ENCODE peak calls at places on chromosomes 1 and 21, in six cellular contexts. F is activated gamma-delta T cell treated with Interleukin-2 at 50 U/mL for 16 hours, Z is putamen, P is stomach, U is endothelial cell of umbilical vein, O is T-helper 17 cell. E is an unnamed sample.

GRCh38 chr21:26140185-26140584 is 30.4 kb downstream of the APP start:
- DNase-seq in F (no peak), Z (no peak), P (peak), U (peak), O (no peak), E (no peak)

GRCh38 chr1:243917177-243917862 is 67.3 kb upstream of the AKT3 start:
- DNase-seq in F (no peak), Z (peak), P (no peak), U (peak), O (no peak), E (peak)

GRCh38 chr21:27423073-27423472 is 456.2 kb upstream of the ADAMTS5 start:
- DNase-seq in F (no peak), Z (no peak), P (peak), U (no peak), O (no peak), E (no peak)

GRCh38 chr1:21260405-21261129 is 29.7 kb downstream of the ECE1 start:
- DNase-seq in F (no peak), Z (no peak), P (no peak), U (peak), O (no peak), E (no peak)

GRCh38 chr1:45566722-45567121 is 16.1 kb downstream of the AKR1A1 start:
- DNase-seq in F (no peak), Z (no peak), P (no peak), U (no peak), O (no peak), E (no peak)

GRCh38 chr1:169236880-169237279 is 130.4 kb downstream of the ATP1B1 start:
- DNase-seq in F (no peak), Z (no peak), P (no peak), U (no peak), O (no peak), E (no peak)

GRCh38 chr1:41862411-41863221 is 56.1 kb downstream of the HIVEP3 start:
- DNase-seq in F (no peak), Z (peak), P (no peak), U (peak), O (no peak), E (no peak)

GRCh38 chr1:234851450-234852438 is 241.8 kb upstream of the IRF2BP2 start:
- DNase-seq in F (no peak), Z (no peak), P (no peak), U (peak), O (no peak), E (peak)

GRCh38 chr1:203304919-203305808 is at the start of gene BTG2:
- DNase-seq in F (peak), Z (peak), P (peak), U (peak), O (peak), E (peak)

GRCh38 chr1:229596961-229597699 is 28.8 kb downstream of the TAF5L start:
- DNase-seq in F (no peak), Z (no peak), P (no peak), U (no peak), O (no peak), E (no peak)

GRCh38 chr1:11714831-11715574 is 20.9 kb upstream of the AGTRAP start:
- DNase-seq in F (no peak), Z (no peak), P (no peak), U (no peak), O (no peak), E (no peak)

GRCh38 chr21:38787461-38788274 is 18.1 kb upstream of the ETS2 start:
- DNase-seq in F (no peak), Z (no peak), P (peak), U (no peak), O (no peak), E (no peak)

GRCh38 chr1:223670458-223671159 is 5.1 kb upstream of the CAPN8 start:
- DNase-seq in F (no peak), Z (no peak), P (peak), U (peak), O (no peak), E (no peak)

GRCh38 chr1:163191301-163191700 is 11.4 kb downstream of the RGS5 start:
- DNase-seq in F (no peak), Z (no peak), P (no peak), U (no peak), O (no peak), E (no peak)

GRCh38 chr1:203127672-203128611 is at the start of gene ADORA1:
- DNase-seq in F (no peak), Z (peak), P (peak), U (no peak), O (no peak), E (peak)

GRCh38 chr1:23394664-23395063 is 25.0 kb upstream of the ZNF436 start:
- DNase-seq in F (no peak), Z (no peak), P (peak), U (no peak), O (no peak), E (no peak)

GRCh38 chr1:206540044-206540758 is 32.9 kb downstream of the RASSF5 start:
- DNase-seq in F (no peak), Z (peak), P (peak), U (no peak), O (no peak), E (no peak)

GRCh38 chr1:80250573-80251168 is 1244.1 kb upstream of the ADGRL4 start:
- DNase-seq in F (no peak), Z (no peak), P (no peak), U (no peak), O (no peak), E (no peak)

GRCh38 chr1:70204578-70204977 is 801 bp downstream of the LRRC40 start:
- DNase-seq in F (no peak), Z (no peak), P (no peak), U (peak), O (no peak), E (no peak)

GRCh38 chr21:29232601-29233541 is 65.9 kb upstream of the BACH1 start:
- DNase-seq in F (no peak), Z (no peak), P (no peak), U (peak), O (no peak), E (no peak)

GRCh38 chr1:243713470-243714186 is 136.4 kb downstream of the AKT3 start:
- DNase-seq in F (no peak), Z (peak), P (no peak), U (no peak), O (no peak), E (peak)

GRCh38 chr21:46112731-46113215 is 14.9 kb downstream of the COL6A2 start:
- DNase-seq in F (peak), Z (no peak), P (peak), U (no peak), O (no peak), E (no peak)

GRCh38 chr1:19055001-19055400 is 98.5 kb upstream of the IFFO2 start:
- DNase-seq in F (no peak), Z (no peak), P (no peak), U (no peak), O (no peak), E (no peak)

GRCh38 chr1:158035976-158036583 is 42.6 kb downstream of the KIRREL1 start:
- DNase-seq in F (no peak), Z (no peak), P (no peak), U (peak), O (no peak), E (no peak)

GRCh38 chr1:196650403-196650802 is 1.4 kb upstream of the CFH start:
- DNase-seq in F (no peak), Z (no peak), P (no peak), U (no peak), O (no peak), E (no peak)

GRCh38 chr1:10065760-10066159 is 33.0 kb downstream of the UBE4B start:
- DNase-seq in F (no peak), Z (no peak), P (no peak), U (no peak), O (no peak), E (no peak)

GRCh38 chr1:200028586-200029034 is 1.1 kb downstream of the NR5A2 start:
- DNase-seq in F (no peak), Z (no peak), P (no peak), U (peak), O (no peak), E (no peak)

GRCh38 chr1:17409391-17409811 is 30.1 kb downstream of the RCC2 start:
- DNase-seq in F (no peak), Z (no peak), P (peak), U (no peak), O (no peak), E (no peak)

GRCh38 chr21:45496968-45497845 is 45.0 kb downstream of the SLC19A1 start:
- DNase-seq in F (no peak), Z (no peak), P (no peak), U (no peak), O (no peak), E (no peak)

GRCh38 chr1:201450721-201451291 is 18.2 kb downstream of the PHLDA3 start:
- DNase-seq in F (no peak), Z (peak), P (no peak), U (peak), O (no peak), E (peak)

GRCh38 chr1:167776151-167776550 is 54.4 kb downstream of the MPZL1 start:
- DNase-seq in F (no peak), Z (no peak), P (no peak), U (no peak), O (no peak), E (no peak)

GRCh38 chr1:44740179-44740617 is 561 bp downstream of the KIF2C start:
- DNase-seq in F (no peak), Z (no peak), P (no peak), U (no peak), O (no peak), E (no peak)

GRCh38 chr1:152884085-152884484 is 6.0 kb downstream of the SMCP start:
- DNase-seq in F (no peak), Z (no peak), P (no peak), U (no peak), O (no peak), E (no peak)

GRCh38 chr1:67690411-67690810 is 5.4 kb downstream of the GADD45A start:
- DNase-seq in F (no peak), Z (no peak), P (no peak), U (no peak), O (no peak), E (no peak)

GRCh38 chr1:150168960-150169565 is 19.3 kb downstream of the PLEKHO1 start:
- DNase-seq in F (peak), Z (no peak), P (peak), U (peak), O (peak), E (peak)

GRCh38 chr1:47755368-47755990 is 241.7 kb downstream of the TRABD2B start:
- DNase-seq in F (peak), Z (no peak), P (peak), U (no peak), O (peak), E (no peak)

GRCh38 chr1:225848044-225848955 is 33.9 kb downstream of the TMEM63A start:
- DNase-seq in F (peak), Z (peak), P (no peak), U (no peak), O (no peak), E (peak)

GRCh38 chr1:206141996-206142395 is 24.8 kb upstream of the AVPR1B start:
- DNase-seq in F (no peak), Z (no peak), P (no peak), U (no peak), O (no peak), E (no peak)

GRCh38 chr1:180916771-180917170 is 4.1 kb downstream of the KIAA1614 start:
- DNase-seq in F (no peak), Z (no peak), P (no peak), U (no peak), O (no peak), E (no peak)

E was measured in hippocampal formation.